ENCODE peak calls at places on chromosomes 11 and 22, in eight cellular contexts. F is neural progenitor cell, O is mesendoderm, Q is IMR-90, N is HCT116, C is mesenchymal stem cell, L is mammary epithelial cell, B is neuronal stem cell. Y is an unnamed sample. For H3K36me3 and H3K27me3, the result is how much of the 10 kb centered on the place peaks cover.

GRCh38 chr11:20759541-20759940 is 90.2 kb downstream of the NELL1 start:
- DNase-seq in F (no peak), O (no peak), Q (no peak), N (no peak), C (no peak), L (no peak), B (no peak), Y (no peak)

GRCh38 chr11:109972939-109973338 is 120.3 kb upstream of the ZC3H12C start:
- DNase-seq in F (no peak), O (no peak), Q (no peak), N (no peak), C (no peak), L (no peak), B (no peak), Y (peak)

GRCh38 chr11:130908770-130909625 is 7.3 kb downstream of the SNX19 start:
- DNase-seq in F (no peak), O (no peak), Q (peak), N (no peak), C (peak), L (peak), B (no peak), Y (peak)

GRCh38 chr11:74050465-74050864 is 41.6 kb upstream of the UCP3 start:
- DNase-seq in F (no peak), O (no peak), Q (peak), N (no peak), C (no peak), L (no peak), B (no peak), Y (peak)

GRCh38 chr11:2793781-2794418 is 91.7 kb downstream of the CDKN1C start:
- DNase-seq in F (no peak), O (no peak), Q (no peak), N (no peak), C (no peak), L (no peak), B (no peak), Y (no peak)

GRCh38 chr22:30832407-30832987 is 136.1 kb downstream of the MORC2 start:
- DNase-seq in F (no peak), O (no peak), Q (no peak), N (no peak), C (no peak), L (no peak), B (no peak), Y (no peak)

GRCh38 chr11:100810146-100810545 is 123.1 kb downstream of the ARHGAP42 start:
- DNase-seq in F (no peak), O (no peak), Q (peak), N (no peak), C (peak), L (peak), B (no peak), Y (peak)

GRCh38 chr11:106001304-106002012 is 20.6 kb downstream of the MSANTD4 start:
- DNase-seq in F (no peak), O (no peak), Q (peak), N (no peak), C (no peak), L (no peak), B (no peak), Y (peak)

GRCh38 chr11:38593649-38594048 is 1995.6 kb upstream of the RAG2 start:
- DNase-seq in F (no peak), O (no peak), Q (peak), N (no peak), C (peak), L (peak), B (no peak), Y (no peak)

GRCh38 chr11:59145534-59145933 is 2.9 kb downstream of the FAM111A start:
- DNase-seq in F (no peak), O (no peak), Q (peak), N (no peak), C (peak), L (peak), B (no peak), Y (peak)

GRCh38 chr22:28381427-28382167 is 298.0 kb downstream of the TTC28 start:
- DNase-seq in F (no peak), O (no peak), Q (peak), N (no peak), C (no peak), L (no peak), B (no peak), Y (peak)

GRCh38 chr11:28657378-28658030 is 549.3 kb downstream of the METTL15 start:
- DNase-seq in F (no peak), O (no peak), Q (peak), N (no peak), C (peak), L (peak), B (no peak), Y (peak)

GRCh38 chr11:16815047-16815767 is 76.8 kb downstream of the C11orf58 start:
- DNase-seq in F (no peak), O (no peak), Q (peak), N (no peak), C (no peak), L (no peak), B (no peak), Y (peak)

GRCh38 chr11:110367571-110367970 is 62.2 kb upstream of the FDX1 start:
- DNase-seq in F (no peak), O (no peak), Q (no peak), N (no peak), C (no peak), L (no peak), B (no peak), Y (peak)

GRCh38 chr11:83194284-83195175 is 1.0 kb downstream of the ANKRD42 start:
- DNase-seq in F (peak), O (peak), Q (peak), N (no peak), C (peak), L (peak), B (peak), Y (peak)

GRCh38 chr11:126917531-126918204 is 82.9 kb downstream of the KIRREL3 start:
- DNase-seq in F (no peak), O (peak), Q (peak), N (no peak), C (peak), L (peak), B (no peak), Y (peak)

GRCh38 chr22:39613549-39613921 is 43.0 kb downstream of the CACNA1I start:
- DNase-seq in F (no peak), O (no peak), Q (no peak), N (no peak), C (no peak), L (no peak), B (no peak), Y (no peak)

GRCh38 chr22:40498454-40499186 is 128.2 kb downstream of the SGSM3 start:
- DNase-seq in F (no peak), O (peak), Q (peak), N (peak), C (peak), L (peak), B (no peak), Y (peak)

GRCh38 chr11:10407055-10407454 is 48.0 kb upstream of the AMPD3 start:
- DNase-seq in F (no peak), O (peak), Q (peak), N (peak), C (peak), L (peak), B (no peak), Y (peak)

GRCh38 chr11:7423946-7424345 is 61.4 kb upstream of the OLFML1 start:
- DNase-seq in F (no peak), O (no peak), Q (no peak), N (no peak), C (no peak), L (no peak), B (no peak), Y (no peak)

GRCh38 chr11:88508808-88509581 is 171.5 kb upstream of the CTSC start:
- DNase-seq in F (peak), O (peak), Q (no peak), N (no peak), C (peak), L (no peak), B (no peak), Y (peak)

GRCh38 chr11:64387916-64388315 is 29.0 kb downstream of the RPS6KA4 start:
- DNase-seq in F (no peak), O (no peak), Q (no peak), N (no peak), C (no peak), L (no peak), B (no peak), Y (no peak)

GRCh38 chr11:28566643-28567042 is 458.5 kb downstream of the METTL15 start:
- DNase-seq in F (peak), O (peak), Q (peak), N (peak), C (peak), L (peak), B (peak), Y (peak)

GRCh38 chr11:11976476-11977187 is 31.8 kb downstream of the DKK3 start:
- DNase-seq in F (no peak), O (no peak), Q (no peak), N (no peak), C (no peak), L (no peak), B (no peak), Y (peak)

GRCh38 chr11:1298695-1299492 is 10.5 kb downstream of the TOLLIP start:
- DNase-seq in F (peak), O (peak), Q (peak), N (no peak), C (peak), L (peak), B (no peak), Y (peak)

GRCh38 chr11:81987829-81988472 is 745.7 kb downstream of the FAM181B start:
- DNase-seq in F (no peak), O (no peak), Q (no peak), N (no peak), C (peak), L (peak), B (no peak), Y (peak)

GRCh38 chr22:44658371-44658953 is 43.5 kb upstream of the PRR5 start:
- DNase-seq in F (peak), O (no peak), Q (peak), N (no peak), C (no peak), L (no peak), B (no peak), Y (peak)

DNA sequence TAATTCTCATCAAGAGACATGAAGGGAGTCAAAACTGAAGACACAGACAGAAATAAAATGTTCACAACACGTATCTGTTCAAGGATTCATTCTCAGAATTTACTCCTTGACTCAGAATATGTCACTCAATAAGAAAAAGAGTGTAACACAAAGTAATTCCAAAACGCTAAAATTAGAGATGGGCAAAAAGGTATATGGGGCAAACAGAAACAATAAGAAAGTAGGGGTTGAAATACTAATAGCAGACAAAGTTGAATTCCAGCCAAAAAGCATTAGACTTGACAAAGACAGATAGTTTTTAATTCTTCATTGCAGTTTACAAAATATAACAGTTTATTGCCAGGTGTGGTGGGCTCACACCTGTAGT is 26.7 kb downstream of the GNB1L start:
- DNase-seq in F (no peak), O (no peak), Q (no peak), N (no peak), C (no peak), L (no peak), B (no peak), Y (no peak)
- H3K36me3 ChIP-seq in F (under half), O (under half), Q (under half), N (under half), C (under half), L (under half), B (under half), Y (under half)

GRCh38 chr11:65401803-65402248 is 15.4 kb downstream of the FRMD8 start:
- DNase-seq in F (no peak), O (no peak), Q (no peak), N (no peak), C (no peak), L (no peak), B (no peak), Y (no peak)

GRCh38 chr11:65399845-65400244 is 13.4 kb downstream of the FRMD8 start:
- DNase-seq in F (no peak), O (no peak), Q (no peak), N (no peak), C (no peak), L (no peak), B (no peak), Y (no peak)

GRCh38 chr11:65401073-65401802 is 14.8 kb downstream of the FRMD8 start:
- DNase-seq in F (no peak), O (peak), Q (no peak), N (no peak), C (no peak), L (no peak), B (no peak), Y (no peak)

GRCh38 chr11:65399249-65399648 is 12.8 kb downstream of the FRMD8 start:
- DNase-seq in F (no peak), O (no peak), Q (no peak), N (no peak), C (no peak), L (no peak), B (no peak), Y (no peak)

GRCh38 chr11:65400295-65401072 is 14.0 kb downstream of the FRMD8 start:
- DNase-seq in F (no peak), O (no peak), Q (no peak), N (no peak), C (no peak), L (no peak), B (no peak), Y (no peak)
- H3K9ac ChIP-seq in F (no peak), O (no peak), Q (no peak), N (no peak), C (no peak), L (no peak), B (no peak), Y (no peak)

GRCh38 chr22:37569921-37570660 is 9.8 kb downstream of the LGALS2 start:
- DNase-seq in F (no peak), O (peak), Q (no peak), N (no peak), C (no peak), L (no peak), B (no peak), Y (no peak)

GRCh38 chr22:37568448-37569008 is 8.2 kb downstream of the CDC42EP1 start:
- DNase-seq in F (no peak), O (peak), Q (no peak), N (no peak), C (no peak), L (no peak), B (no peak), Y (no peak)

GRCh38 chr22:37567991-37568390 is 7.7 kb downstream of the CDC42EP1 start:
- DNase-seq in F (no peak), O (no peak), Q (no peak), N (no peak), C (no peak), L (no peak), B (no peak), Y (no peak)

GRCh38 chr22:37570661-37570976 is 9.3 kb downstream of the LGALS2 start:
- DNase-seq in F (no peak), O (no peak), Q (no peak), N (no peak), C (no peak), L (no peak), B (no peak), Y (no peak)

DNA sequence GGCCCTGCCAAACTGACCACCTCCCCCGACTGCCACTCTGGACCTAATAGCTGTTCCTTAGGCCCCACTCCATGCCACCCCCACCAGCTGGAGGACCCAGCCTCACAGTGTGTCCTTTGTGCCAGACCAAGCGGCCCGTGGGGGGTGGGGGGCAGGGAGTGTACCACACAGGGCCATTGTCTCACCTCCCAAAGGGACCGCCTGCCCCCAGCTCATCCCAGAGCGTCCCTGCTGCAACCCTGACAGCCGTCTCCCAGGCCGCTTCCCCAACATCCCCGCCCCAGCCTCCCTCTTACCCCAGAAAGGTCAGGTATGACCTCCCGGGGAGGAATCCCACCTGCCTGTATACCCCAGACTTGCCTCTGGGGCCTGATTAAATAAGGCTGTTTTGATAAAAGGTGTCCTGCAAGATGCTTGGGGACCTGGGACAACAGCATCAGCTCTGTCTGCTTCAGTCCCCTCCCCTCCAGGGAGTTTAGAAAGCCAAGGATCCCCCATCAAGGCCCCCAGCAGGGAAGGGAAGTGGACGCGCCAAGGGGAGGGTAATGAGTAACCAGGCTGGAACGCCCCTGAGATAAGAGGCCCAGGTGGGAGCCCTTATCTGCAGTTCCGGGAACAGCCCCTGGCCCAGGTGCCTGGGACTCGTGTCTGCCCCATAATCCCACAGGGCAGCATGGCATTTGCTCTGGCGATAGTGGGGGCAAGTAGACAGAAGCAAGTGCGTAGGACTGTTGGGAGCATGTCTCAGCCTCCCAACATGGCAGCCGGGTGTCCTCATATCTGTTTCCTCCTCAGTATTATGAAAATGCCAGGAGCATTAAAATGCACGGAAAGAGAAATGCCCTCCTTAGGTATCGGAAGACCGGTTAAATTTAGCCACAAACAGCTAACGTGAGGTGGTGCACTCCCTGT is 9.0 kb downstream of the CDC42EP1 start:
- DNase-seq in F (no peak), O (peak), Q (no peak), N (no peak), C (no peak), L (no peak), B (no peak), Y (no peak)
- H3K27me3 ChIP-seq in F (under half), O (under half), Q (under half), N (under half), C (under half), L (under half), B (under half), Y (under half)

GRCh38 chr22:49268924-49269323 is 558.7 kb downstream of the BRD1 start:
- DNase-seq in F (no peak), O (no peak), Q (no peak), N (no peak), C (no peak), L (no peak), B (no peak), Y (no peak)
- H3K36me3 ChIP-seq in F (under half), O (under half), Q (under half), N (under half), C (under half), L (under half), B (under half), Y (under half)

GRCh38 chr11:114236829-114237228 is 59.4 kb upstream of the NNMT start:
- DNase-seq in F (no peak), O (no peak), Q (no peak), N (no peak), C (no peak), L (no peak), B (no peak), Y (peak)

GRCh38 chr11:114242032-114242431 is 54.2 kb upstream of the NNMT start:
- DNase-seq in F (no peak), O (no peak), Q (no peak), N (no peak), C (no peak), L (no peak), B (no peak), Y (no peak)

GRCh38 chr11:114243461-114244372 is 52.5 kb upstream of the NNMT start:
- DNase-seq in F (no peak), O (no peak), Q (no peak), N (no peak), C (no peak), L (no peak), B (no peak), Y (no peak)

GRCh38 chr11:114237321-114238280 is 58.6 kb upstream of the NNMT start:
- DNase-seq in F (no peak), O (no peak), Q (peak), N (no peak), C (no peak), L (no peak), B (no peak), Y (no peak)

DNA sequence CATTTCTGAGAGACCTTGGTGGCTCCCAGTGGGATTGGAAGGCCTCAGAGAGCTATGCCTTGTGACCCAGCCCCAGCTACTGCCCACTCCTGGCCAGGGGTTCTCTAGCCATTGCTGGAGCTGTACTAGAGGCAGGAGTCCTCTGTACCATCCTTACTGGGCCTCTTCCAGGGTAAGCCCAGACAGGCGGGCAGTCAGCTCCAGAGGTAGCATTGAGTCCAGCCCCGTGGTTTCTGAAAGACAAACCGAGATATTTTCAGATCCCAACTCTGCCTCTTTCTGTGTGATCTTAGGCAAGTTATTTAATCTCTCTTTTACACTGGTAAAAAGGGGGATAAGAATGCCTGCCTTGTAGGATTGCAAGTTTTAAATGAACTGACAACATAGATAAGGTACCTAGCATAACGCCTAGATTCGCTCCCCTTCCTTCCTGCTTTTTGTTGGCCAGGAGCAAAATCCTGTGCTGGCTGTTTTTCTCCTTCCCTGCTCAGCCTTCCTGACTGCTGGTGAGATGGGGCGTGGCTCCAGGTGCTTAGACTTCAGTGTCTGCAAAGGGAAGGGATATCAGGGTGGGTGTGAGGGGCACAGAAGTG is 56.5 kb upstream of the NNMT start:
- DNase-seq in F (no peak), O (no peak), Q (no peak), N (no peak), C (no peak), L (no peak), B (no peak), Y (no peak)
- H3K9ac ChIP-seq in F (no peak), O (no peak), Q (no peak), N (no peak), C (no peak), L (no peak), B (no peak), Y (no peak)